ENCODE peak calls at places on chromosomes 3 and 15, in ten cellular contexts. H is foreskin fibroblast, B is A549, G is astrocyte, I is tibial artery, K is heart left ventricle, N is tibial nerve, J is brain microvascular endothelial cell, C is GM06990, Q is dorsolateral prefrontal cortex. S is an unnamed sample.

GRCh38 chr3:165820685-165821123 is 16.5 kb downstream of the BCHE start:
- DNase-seq in H (no peak), B (no peak), G (no peak), I (no peak), K (no peak), N (no peak), J (no peak), C (peak), Q (no peak), S (no peak)

GRCh38 chr15:67383903-67384302 is 129.3 kb downstream of the IQCH start:
- DNase-seq in H (peak), B (no peak), G (no peak), I (no peak), K (no peak), N (no peak), J (no peak), C (no peak), Q (no peak), S (peak)

GRCh38 chr3:43246956-43247355 is 39.4 kb upstream of the SNRK start:
- DNase-seq in H (no peak), B (no peak), G (no peak), I (no peak), K (peak), N (no peak), J (no peak), C (no peak), Q (no peak), S (no peak)

GRCh38 chr3:144687862-144688261 is 716.2 kb downstream of the DIPK2A start:
- DNase-seq in H (no peak), B (no peak), G (no peak), I (no peak), K (no peak), N (no peak), J (no peak), C (no peak), Q (no peak), S (peak)

GRCh38 chr3:66076861-66077495 is 38.3 kb upstream of the MAGI1 start:
- DNase-seq in H (peak), B (no peak), G (peak), I (no peak), K (no peak), N (no peak), J (no peak), C (no peak), Q (no peak), S (peak)

GRCh38 chr3:55486101-55486856 is 827 bp downstream of the WNT5A start:
- DNase-seq in H (peak), B (no peak), G (peak), I (no peak), K (peak), N (no peak), J (peak), C (peak), Q (peak), S (peak)

GRCh38 chr15:77030928-77031375 is 36.0 kb downstream of the PSTPIP1 start:
- DNase-seq in H (no peak), B (no peak), G (no peak), I (peak), K (peak), N (peak), J (no peak), C (no peak), Q (peak), S (no peak)

GRCh38 chr3:24387493-24387892 is 107.2 kb downstream of the THRB start:
- DNase-seq in H (peak), B (no peak), G (peak), I (no peak), K (no peak), N (no peak), J (peak), C (no peak), Q (no peak), S (peak)

GRCh38 chr3:143538577-143538981 is 309.7 kb downstream of the SLC9A9 start:
- DNase-seq in H (peak), B (no peak), G (peak), I (no peak), K (no peak), N (no peak), J (peak), C (no peak), Q (no peak), S (peak)

GRCh38 chr15:100784493-100785180 is 95.0 kb upstream of the ALDH1A3 start:
- DNase-seq in H (no peak), B (no peak), G (no peak), I (no peak), K (no peak), N (no peak), J (no peak), C (no peak), Q (no peak), S (no peak)

GRCh38 chr15:91140561-91140960 is 40.5 kb downstream of the SV2B start:
- DNase-seq in H (no peak), B (no peak), G (no peak), I (no peak), K (no peak), N (no peak), J (no peak), C (no peak), Q (no peak), S (no peak)

GRCh38 chr3:64954995-64955636 is 267.3 kb upstream of the ADAMTS9 start:
- DNase-seq in H (no peak), B (no peak), G (no peak), I (peak), K (no peak), N (no peak), J (no peak), C (no peak), Q (no peak), S (no peak)

GRCh38 chr3:81565066-81565465 is 196.4 kb downstream of the GBE1 start:
- DNase-seq in H (peak), B (no peak), G (no peak), I (no peak), K (no peak), N (no peak), J (no peak), C (no peak), Q (no peak), S (no peak)

GRCh38 chr15:84108725-84109124 is 126.8 kb upstream of the GOLGA6L4 start:
- DNase-seq in H (peak), B (no peak), G (peak), I (no peak), K (no peak), N (no peak), J (no peak), C (no peak), Q (no peak), S (peak)

GRCh38 chr15:67531379-67532059 is 10.6 kb downstream of the C15orf61 start:
- DNase-seq in H (peak), B (no peak), G (peak), I (no peak), K (no peak), N (no peak), J (peak), C (no peak), Q (no peak), S (peak)

GRCh38 chr3:148551767-148552260 is 145.9 kb upstream of the AGTR1 start:
- DNase-seq in H (peak), B (no peak), G (no peak), I (no peak), K (no peak), N (no peak), J (peak), C (no peak), Q (no peak), S (peak)

GRCh38 chr15:69390575-69390974 is 23.6 kb upstream of the KIF23 start:
- DNase-seq in H (peak), B (no peak), G (peak), I (no peak), K (no peak), N (no peak), J (peak), C (no peak), Q (no peak), S (peak)

GRCh38 chr3:146131616-146132410 is 29.2 kb downstream of the PLOD2 start:
- DNase-seq in H (peak), B (no peak), G (peak), I (no peak), K (no peak), N (no peak), J (peak), C (no peak), Q (no peak), S (peak)

GRCh38 chr3:172676208-172676920 is 34.5 kb downstream of the NCEH1 start:
- DNase-seq in H (no peak), B (no peak), G (no peak), I (no peak), K (peak), N (no peak), J (no peak), C (no peak), Q (no peak), S (no peak)

GRCh38 chr3:159732172-159733111 is 256.2 kb upstream of the IL12A start:
- DNase-seq in H (peak), B (peak), G (peak), I (no peak), K (peak), N (no peak), J (peak), C (no peak), Q (no peak), S (peak)

GRCh38 chr3:11145888-11146287 is 8.4 kb upstream of the HRH1 start:
- DNase-seq in H (peak), B (no peak), G (peak), I (no peak), K (no peak), N (no peak), J (peak), C (no peak), Q (no peak), S (peak)

GRCh38 chr15:66006986-66007385 is 137.7 kb downstream of the RAB11A start:
- DNase-seq in H (peak), B (peak), G (peak), I (no peak), K (no peak), N (no peak), J (no peak), C (no peak), Q (no peak), S (peak)

GRCh38 chr15:62483817-62484216 is 318.7 kb upstream of the C2CD4B start:
- DNase-seq in H (peak), B (no peak), G (no peak), I (no peak), K (peak), N (no peak), J (no peak), C (no peak), Q (no peak), S (peak)

GRCh38 chr3:9250236-9250635 is 790 bp upstream of the SRGAP3 start:
- DNase-seq in H (no peak), B (no peak), G (no peak), I (no peak), K (no peak), N (no peak), J (no peak), C (no peak), Q (no peak), S (no peak)

GRCh38 chr3:46349484-46350261 is 4.2 kb upstream of the CCR2 start:
- DNase-seq in H (no peak), B (no peak), G (no peak), I (no peak), K (no peak), N (no peak), J (no peak), C (peak), Q (no peak), S (no peak)

GRCh38 chr3:73461582-73461981 is 163.2 kb downstream of the PDZRN3 start:
- DNase-seq in H (peak), B (no peak), G (no peak), I (no peak), K (peak), N (no peak), J (peak), C (no peak), Q (no peak), S (peak)

GRCh38 chr15:63530762-63531299 is 26.4 kb downstream of the USP3 start:
- DNase-seq in H (no peak), B (no peak), G (no peak), I (no peak), K (no peak), N (no peak), J (no peak), C (peak), Q (no peak), S (no peak)

GRCh38 chr15:68271854-68272471 is 5.6 kb upstream of the FEM1B start:
- DNase-seq in H (peak), B (peak), G (peak), I (no peak), K (no peak), N (no peak), J (peak), C (no peak), Q (peak), S (peak)

GRCh38 chr3:187406927-187407326 is 38.7 kb downstream of the RTP4 start:
- DNase-seq in H (no peak), B (no peak), G (peak), I (no peak), K (no peak), N (no peak), J (no peak), C (no peak), Q (no peak), S (peak)

GRCh38 chr15:76177491-76178040 is 117.8 kb downstream of the TMEM266 start:
- DNase-seq in H (peak), B (peak), G (peak), I (peak), K (peak), N (no peak), J (peak), C (no peak), Q (no peak), S (peak)

GRCh38 chr15:89756897-89757296 is 5.8 kb upstream of the MESP1 start:
- DNase-seq in H (no peak), B (no peak), G (no peak), I (no peak), K (no peak), N (no peak), J (no peak), C (no peak), Q (no peak), S (no peak)

GRCh38 chr3:36663666-36664291 is 100.6 kb downstream of the DCLK3 start:
- DNase-seq in H (peak), B (no peak), G (peak), I (no peak), K (no peak), N (no peak), J (no peak), C (no peak), Q (no peak), S (peak)

GRCh38 chr3:186882125-186882524 is 39.6 kb downstream of the ADIPOQ start:
- DNase-seq in H (no peak), B (no peak), G (no peak), I (no peak), K (no peak), N (no peak), J (no peak), C (no peak), Q (no peak), S (no peak)

GRCh38 chr3:54443572-54444161 is 321.3 kb downstream of the CACNA2D3 start:
- DNase-seq in H (peak), B (no peak), G (peak), I (no peak), K (no peak), N (no peak), J (no peak), C (no peak), Q (no peak), S (no peak)

GRCh38 chr3:22979581-22979980 is 223.5 kb upstream of the UBE2E2 start:
- DNase-seq in H (no peak), B (no peak), G (no peak), I (no peak), K (no peak), N (no peak), J (no peak), C (no peak), Q (no peak), S (no peak)

GRCh38 chr3:11185564-11186317 is 31.4 kb downstream of the HRH1 start:
- DNase-seq in H (peak), B (peak), G (peak), I (peak), K (peak), N (peak), J (peak), C (no peak), Q (no peak), S (peak)

GRCh38 chr3:42728056-42728455 is 25.5 kb upstream of the HHATL start:
- DNase-seq in H (no peak), B (no peak), G (no peak), I (peak), K (peak), N (no peak), J (no peak), C (no peak), Q (no peak), S (no peak)

GRCh38 chr15:98442379-98442833 is 205.9 kb upstream of the IGF1R start:
- DNase-seq in H (peak), B (peak), G (peak), I (no peak), K (no peak), N (peak), J (peak), C (no peak), Q (no peak), S (peak)

GRCh38 chr3:114668099-114668498 is 374.3 kb downstream of the TIGIT start:
- DNase-seq in H (no peak), B (no peak), G (no peak), I (no peak), K (no peak), N (no peak), J (no peak), C (no peak), Q (no peak), S (no peak)

DNA sequence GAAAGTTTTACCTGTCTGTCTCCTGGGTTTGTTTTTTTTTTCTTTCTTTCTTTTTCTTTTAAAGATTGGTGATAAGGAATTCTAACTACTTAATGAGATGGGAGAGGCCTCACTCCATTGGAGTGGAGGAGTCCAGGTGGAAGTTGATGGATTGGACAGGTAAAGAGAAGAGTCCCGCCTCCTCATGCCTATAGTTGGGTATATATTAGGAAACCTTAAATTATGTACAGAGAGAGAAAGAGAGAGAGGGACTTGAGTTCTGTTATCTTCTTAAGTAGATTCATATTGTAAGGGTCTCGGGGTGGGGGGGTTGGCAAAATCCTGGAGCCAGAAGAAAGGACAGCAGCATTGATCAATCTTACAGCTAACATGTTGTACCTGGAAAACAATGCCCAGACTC is 158.2 kb downstream of the TP63 start:
- DNase-seq in H (no peak), B (no peak), G (no peak), I (no peak), K (no peak), N (no peak), J (no peak), C (no peak), Q (no peak), S (no peak)
- H3K4me3 ChIP-seq in H (no peak), B (no peak), G (no peak), I (no peak), K (no peak), N (no peak), J (no peak), C (no peak), Q (no peak), S (no peak)

DNA sequence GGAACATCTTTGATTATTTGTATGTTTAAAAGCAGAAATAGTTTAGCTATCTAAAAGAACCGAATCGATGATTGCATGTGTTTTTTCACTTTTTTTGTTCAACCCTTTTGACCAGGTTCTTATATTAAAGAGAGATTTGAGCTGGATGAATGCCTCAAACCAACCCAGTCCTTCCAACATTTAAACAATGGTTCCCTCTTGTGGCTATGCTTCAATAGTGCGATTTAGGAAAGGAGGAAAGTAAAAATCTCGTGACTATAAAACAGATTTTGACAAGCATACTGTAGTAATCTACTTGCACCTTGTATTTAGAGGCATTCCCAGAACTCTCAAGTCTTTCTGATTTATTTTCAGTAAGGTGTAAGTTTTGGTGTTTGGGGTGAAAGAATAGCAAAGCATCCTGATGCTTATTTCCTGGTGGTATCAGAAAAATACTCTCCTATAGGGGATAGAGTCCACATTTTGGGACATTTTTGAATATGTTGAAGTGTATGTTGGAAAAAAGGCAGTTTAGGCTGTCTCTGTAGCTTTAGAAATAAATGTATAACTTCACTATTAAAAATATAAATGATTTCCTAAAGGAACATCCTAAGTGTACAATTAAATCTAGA is 159.6 kb upstream of the KCNH8 start:
- DNase-seq in H (no peak), B (peak), G (peak), I (no peak), K (no peak), N (no peak), J (no peak), C (no peak), Q (no peak), S (peak)
- TF ChIP-seq CTCF in H (no peak), B (peak), G (peak), I (peak), K (peak), N (peak), J (peak), C (peak), Q (peak), S (peak)

GRCh38 chr3:5186854-5187151 is 704 bp upstream of the EDEM1 start:
- DNase-seq in H (peak), B (no peak), G (peak), I (no peak), K (no peak), N (no peak), J (no peak), C (no peak), Q (no peak), S (peak)
- H3K4me3 ChIP-seq in H (peak), B (peak), G (peak), I (peak), K (peak), N (peak), J (peak), C (peak), Q (peak), S (peak)

GRCh38 chr3:184129012-184129411 is 6.1 kb upstream of the EIF2B5 start:
- DNase-seq in H (peak), B (no peak), G (peak), I (no peak), K (no peak), N (no peak), J (peak), C (no peak), Q (no peak), S (peak)
- TF ChIP-seq CTCF in H (peak), B (no peak), G (peak), I (no peak), K (no peak), N (no peak), J (peak), C (peak), Q (no peak), S (peak)

DNA sequence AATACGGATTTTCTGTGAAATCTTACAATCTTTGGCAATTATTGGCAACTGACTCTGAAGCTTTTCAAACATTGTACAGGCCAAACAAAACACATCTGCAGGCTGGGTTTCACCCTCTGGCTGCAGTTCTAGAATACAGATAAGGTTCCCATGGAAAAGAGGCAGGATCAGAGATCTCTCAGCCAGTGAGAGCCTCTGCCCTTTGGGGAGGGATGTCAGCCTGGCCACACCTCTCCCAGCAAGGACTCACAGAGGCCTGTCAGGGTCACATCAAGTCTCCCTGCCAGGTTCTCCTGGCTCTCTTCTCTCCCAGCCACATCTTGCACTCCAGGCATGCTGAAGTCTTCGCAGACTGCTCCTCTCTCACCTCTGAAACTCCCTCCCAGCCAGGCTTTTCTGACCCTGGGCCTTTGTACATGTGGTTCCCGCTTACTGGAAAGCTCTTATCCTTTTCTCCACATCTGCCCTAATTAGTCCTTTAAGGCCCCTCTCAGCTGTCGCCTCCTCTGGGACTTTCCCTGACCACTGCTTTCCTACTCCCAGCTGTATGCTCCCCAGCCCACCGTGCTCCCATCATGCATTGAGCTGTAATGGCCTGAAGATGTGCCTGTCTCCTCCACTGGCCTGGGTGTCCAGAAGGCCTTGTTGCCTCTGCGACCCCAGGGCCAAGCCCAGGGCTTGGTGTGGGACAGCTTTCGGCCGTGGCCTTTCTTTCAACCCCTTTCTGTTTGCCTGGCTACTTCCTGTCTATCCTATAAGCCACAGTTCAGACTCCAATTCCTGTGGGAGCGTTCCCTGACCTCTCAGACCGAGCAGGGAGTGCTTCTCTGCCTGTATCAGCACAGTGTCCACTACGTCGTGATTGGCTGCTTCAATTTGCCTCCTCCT is 4.3 kb downstream of the RBP1 start:
- DNase-seq in H (peak), B (no peak), G (peak), I (peak), K (peak), N (no peak), J (peak), C (no peak), Q (no peak), S (peak)
- H3K4me3 ChIP-seq in H (no peak), B (no peak), G (peak), I (no peak), K (no peak), N (no peak), J (no peak), C (no peak), Q (no peak), S (no peak)